ENCODE peak calls at places on chromosome X, in nine cellular contexts. One of them, this sample, is unnamed.

GRCh38 chrX:128781506-128781905 is 729.3 kb upstream of the ACTRT1 start:
- DNase-seq in GM23338: peak
- DNase-seq in foreskin melanocyte: no peak
- DNase-seq in RPMI8226: peak
- DNase-seq in stimulated activated CD4-positive, alpha-beta T cell treated with anti-CD3 and anti-CD28 coated beads, Interleukin-2, amount 100 ng/mL, for 48 hours: peak
- DNase-seq in GM04504: no peak
- DNase-seq in right atrium auricular region: no peak
- DNase-seq in uterus: no peak
- DNase-seq in islet precursor cell: peak
- DNase-seq in this sample: peak

GRCh38 chrX:56618250-56618649 is 54.8 kb downstream of the UBQLN2 start:
- DNase-seq in GM23338: peak
- DNase-seq in foreskin melanocyte: no peak
- DNase-seq in RPMI8226: no peak
- DNase-seq in stimulated activated CD4-positive, alpha-beta T cell treated with anti-CD3 and anti-CD28 coated beads, Interleukin-2, amount 100 ng/mL, for 48 hours: no peak
- DNase-seq in GM04504: no peak
- DNase-seq in right atrium auricular region: no peak
- DNase-seq in uterus: no peak
- DNase-seq in islet precursor cell: no peak
- DNase-seq in this sample: no peak

GRCh38 chrX:44082829-44083228 is 109.6 kb upstream of the NDP start:
- DNase-seq in GM23338: no peak
- DNase-seq in foreskin melanocyte: no peak
- DNase-seq in RPMI8226: no peak
- DNase-seq in stimulated activated CD4-positive, alpha-beta T cell treated with anti-CD3 and anti-CD28 coated beads, Interleukin-2, amount 100 ng/mL, for 48 hours: no peak
- DNase-seq in GM04504: no peak
- DNase-seq in right atrium auricular region: no peak
- DNase-seq in uterus: no peak
- DNase-seq in islet precursor cell: no peak
- DNase-seq in this sample: no peak

GRCh38 chrX:41051303-41051702 is 33.9 kb upstream of the USP9X start:
- DNase-seq in GM23338: no peak
- DNase-seq in foreskin melanocyte: no peak
- DNase-seq in RPMI8226: no peak
- DNase-seq in stimulated activated CD4-positive, alpha-beta T cell treated with anti-CD3 and anti-CD28 coated beads, Interleukin-2, amount 100 ng/mL, for 48 hours: no peak
- DNase-seq in GM04504: no peak
- DNase-seq in right atrium auricular region: no peak
- DNase-seq in uterus: no peak
- DNase-seq in islet precursor cell: no peak
- DNase-seq in this sample: no peak

GRCh38 chrX:318739-319578 is at the start of gene GTPBP6:
- DNase-seq in GM23338: peak
- DNase-seq in foreskin melanocyte: peak
- DNase-seq in RPMI8226: peak
- DNase-seq in stimulated activated CD4-positive, alpha-beta T cell treated with anti-CD3 and anti-CD28 coated beads, Interleukin-2, amount 100 ng/mL, for 48 hours: peak
- DNase-seq in GM04504: peak
- DNase-seq in right atrium auricular region: peak
- DNase-seq in uterus: peak
- DNase-seq in islet precursor cell: peak
- DNase-seq in this sample: peak

GRCh38 chrX:108000751-108001150 is 18.6 kb upstream of the TEX13B start:
- DNase-seq in GM23338: no peak
- DNase-seq in foreskin melanocyte: no peak
- DNase-seq in RPMI8226: no peak
- DNase-seq in stimulated activated CD4-positive, alpha-beta T cell treated with anti-CD3 and anti-CD28 coated beads, Interleukin-2, amount 100 ng/mL, for 48 hours: no peak
- DNase-seq in GM04504: no peak
- DNase-seq in right atrium auricular region: no peak
- DNase-seq in uterus: no peak
- DNase-seq in islet precursor cell: no peak
- DNase-seq in this sample: no peak

GRCh38 chrX:130741584-130741983 is 161.4 kb downstream of the ENOX2 start:
- DNase-seq in GM23338: no peak
- DNase-seq in foreskin melanocyte: peak
- DNase-seq in RPMI8226: no peak
- DNase-seq in stimulated activated CD4-positive, alpha-beta T cell treated with anti-CD3 and anti-CD28 coated beads, Interleukin-2, amount 100 ng/mL, for 48 hours: no peak
- DNase-seq in GM04504: no peak
- DNase-seq in right atrium auricular region: no peak
- DNase-seq in uterus: no peak
- DNase-seq in islet precursor cell: no peak
- DNase-seq in this sample: no peak

GRCh38 chrX:115625577-115626301 is 64.8 kb downstream of the PLS3 start:
- DNase-seq in GM23338: no peak
- DNase-seq in foreskin melanocyte: peak
- DNase-seq in RPMI8226: no peak
- DNase-seq in stimulated activated CD4-positive, alpha-beta T cell treated with anti-CD3 and anti-CD28 coated beads, Interleukin-2, amount 100 ng/mL, for 48 hours: no peak
- DNase-seq in GM04504: no peak
- DNase-seq in right atrium auricular region: no peak
- DNase-seq in uterus: no peak
- DNase-seq in islet precursor cell: no peak
- DNase-seq in this sample: no peak

GRCh38 chrX:119427024-119427794 is 28.1 kb downstream of the SLC25A43 start:
- DNase-seq in GM23338: peak
- DNase-seq in foreskin melanocyte: peak
- DNase-seq in RPMI8226: peak
- DNase-seq in stimulated activated CD4-positive, alpha-beta T cell treated with anti-CD3 and anti-CD28 coated beads, Interleukin-2, amount 100 ng/mL, for 48 hours: no peak
- DNase-seq in GM04504: no peak
- DNase-seq in right atrium auricular region: no peak
- DNase-seq in uterus: no peak
- DNase-seq in islet precursor cell: no peak
- DNase-seq in this sample: no peak

GRCh38 chrX:67353651-67354370 is 190.0 kb upstream of the AR start:
- DNase-seq in GM23338: no peak
- DNase-seq in foreskin melanocyte: no peak
- DNase-seq in RPMI8226: no peak
- DNase-seq in stimulated activated CD4-positive, alpha-beta T cell treated with anti-CD3 and anti-CD28 coated beads, Interleukin-2, amount 100 ng/mL, for 48 hours: no peak
- DNase-seq in GM04504: peak
- DNase-seq in right atrium auricular region: no peak
- DNase-seq in uterus: no peak
- DNase-seq in islet precursor cell: no peak
- DNase-seq in this sample: no peak

GRCh38 chrX:24260827-24261550 is 52.9 kb downstream of the SUPT20HL2 start:
- DNase-seq in GM23338: no peak
- DNase-seq in foreskin melanocyte: peak
- DNase-seq in RPMI8226: no peak
- DNase-seq in stimulated activated CD4-positive, alpha-beta T cell treated with anti-CD3 and anti-CD28 coated beads, Interleukin-2, amount 100 ng/mL, for 48 hours: peak
- DNase-seq in GM04504: no peak
- DNase-seq in right atrium auricular region: peak
- DNase-seq in uterus: peak
- DNase-seq in islet precursor cell: no peak
- DNase-seq in this sample: peak

GRCh38 chrX:123803331-123803983 is 56.4 kb upstream of the XIAP start:
- DNase-seq in GM23338: no peak
- DNase-seq in foreskin melanocyte: peak
- DNase-seq in RPMI8226: peak
- DNase-seq in stimulated activated CD4-positive, alpha-beta T cell treated with anti-CD3 and anti-CD28 coated beads, Interleukin-2, amount 100 ng/mL, for 48 hours: no peak
- DNase-seq in GM04504: peak
- DNase-seq in right atrium auricular region: no peak
- DNase-seq in uterus: no peak
- DNase-seq in islet precursor cell: peak
- DNase-seq in this sample: peak

GRCh38 chrX:30489323-30489722 is 88.2 kb downstream of the TASL start:
- DNase-seq in GM23338: peak
- DNase-seq in foreskin melanocyte: no peak
- DNase-seq in RPMI8226: no peak
- DNase-seq in stimulated activated CD4-positive, alpha-beta T cell treated with anti-CD3 and anti-CD28 coated beads, Interleukin-2, amount 100 ng/mL, for 48 hours: no peak
- DNase-seq in GM04504: peak
- DNase-seq in right atrium auricular region: no peak
- DNase-seq in uterus: no peak
- DNase-seq in islet precursor cell: peak
- DNase-seq in this sample: peak

GRCh38 chrX:124395145-124395858 is 48.9 kb downstream of the SH2D1A start:
- DNase-seq in GM23338: no peak
- DNase-seq in foreskin melanocyte: no peak
- DNase-seq in RPMI8226: no peak
- DNase-seq in stimulated activated CD4-positive, alpha-beta T cell treated with anti-CD3 and anti-CD28 coated beads, Interleukin-2, amount 100 ng/mL, for 48 hours: no peak
- DNase-seq in GM04504: no peak
- DNase-seq in right atrium auricular region: no peak
- DNase-seq in uterus: no peak
- DNase-seq in islet precursor cell: no peak
- DNase-seq in this sample: no peak

GRCh38 chrX:108022491-108023089 is 22.3 kb upstream of the VSIG1 start:
- DNase-seq in GM23338: no peak
- DNase-seq in foreskin melanocyte: no peak
- DNase-seq in RPMI8226: no peak
- DNase-seq in stimulated activated CD4-positive, alpha-beta T cell treated with anti-CD3 and anti-CD28 coated beads, Interleukin-2, amount 100 ng/mL, for 48 hours: no peak
- DNase-seq in GM04504: no peak
- DNase-seq in right atrium auricular region: no peak
- DNase-seq in uterus: no peak
- DNase-seq in islet precursor cell: no peak
- DNase-seq in this sample: no peak

GRCh38 chrX:45517090-45517973 is 316.7 kb upstream of the DIPK2B start:
- DNase-seq in GM23338: peak
- DNase-seq in foreskin melanocyte: no peak
- DNase-seq in RPMI8226: no peak
- DNase-seq in stimulated activated CD4-positive, alpha-beta T cell treated with anti-CD3 and anti-CD28 coated beads, Interleukin-2, amount 100 ng/mL, for 48 hours: no peak
- DNase-seq in GM04504: no peak
- DNase-seq in right atrium auricular region: no peak
- DNase-seq in uterus: no peak
- DNase-seq in islet precursor cell: no peak
- DNase-seq in this sample: no peak

GRCh38 chrX:118356154-118356701 is 10.3 kb downstream of the WDR44 start:
- DNase-seq in GM23338: no peak
- DNase-seq in foreskin melanocyte: peak
- DNase-seq in RPMI8226: no peak
- DNase-seq in stimulated activated CD4-positive, alpha-beta T cell treated with anti-CD3 and anti-CD28 coated beads, Interleukin-2, amount 100 ng/mL, for 48 hours: no peak
- DNase-seq in GM04504: no peak
- DNase-seq in right atrium auricular region: no peak
- DNase-seq in uterus: no peak
- DNase-seq in islet precursor cell: no peak
- DNase-seq in this sample: no peak

This sample was measured in ELF-1.